ENCODE peak calls at places on chromosomes 11 and 22, in five cellular contexts. One of them, this sample, is unnamed.

GRCh38 chr11:134751161-134751560 is 339.1 kb upstream of the B3GAT1 start:
- DNase-seq in stimulated activated naive CD8-positive, alpha-beta T cell treated with anti-CD3 and anti-CD28 coated beads, Interleukin-15, Interleukin-2, amounts not matched to agents 100 U/mL and 50 U/mL, for 24 hours: no peak
- DNase-seq in stimulated activated CD4-positive, alpha-beta T cell treated with anti-CD3 and anti-CD28 coated beads, Interleukin-12 subunit alpha, Interleukin-12 subunit beta, amount 100 ng/mL, for 24 hours: no peak
- DNase-seq in H7: no peak
- DNase-seq in GM20000: no peak
- DNase-seq in this sample: no peak

GRCh38 chr11:17604201-17604912 is 57.3 kb downstream of the OTOG start:
- DNase-seq in stimulated activated naive CD8-positive, alpha-beta T cell treated with anti-CD3 and anti-CD28 coated beads, Interleukin-15, Interleukin-2, amounts not matched to agents 100 U/mL and 50 U/mL, for 24 hours: no peak
- DNase-seq in stimulated activated CD4-positive, alpha-beta T cell treated with anti-CD3 and anti-CD28 coated beads, Interleukin-12 subunit alpha, Interleukin-12 subunit beta, amount 100 ng/mL, for 24 hours: no peak
- DNase-seq in H7: peak
- DNase-seq in GM20000: no peak
- DNase-seq in this sample: no peak

GRCh38 chr11:47587733-47588326 is 1.4 kb downstream of the FAM180B start:
- DNase-seq in stimulated activated naive CD8-positive, alpha-beta T cell treated with anti-CD3 and anti-CD28 coated beads, Interleukin-15, Interleukin-2, amounts not matched to agents 100 U/mL and 50 U/mL, for 24 hours: no peak
- DNase-seq in stimulated activated CD4-positive, alpha-beta T cell treated with anti-CD3 and anti-CD28 coated beads, Interleukin-12 subunit alpha, Interleukin-12 subunit beta, amount 100 ng/mL, for 24 hours: no peak
- DNase-seq in H7: peak
- DNase-seq in GM20000: peak
- DNase-seq in this sample: no peak

GRCh38 chr11:62559204-62559603 is 12.6 kb upstream of the AHNAK start:
- DNase-seq in stimulated activated naive CD8-positive, alpha-beta T cell treated with anti-CD3 and anti-CD28 coated beads, Interleukin-15, Interleukin-2, amounts not matched to agents 100 U/mL and 50 U/mL, for 24 hours: no peak
- DNase-seq in stimulated activated CD4-positive, alpha-beta T cell treated with anti-CD3 and anti-CD28 coated beads, Interleukin-12 subunit alpha, Interleukin-12 subunit beta, amount 100 ng/mL, for 24 hours: no peak
- DNase-seq in H7: no peak
- DNase-seq in GM20000: no peak
- DNase-seq in this sample: no peak

GRCh38 chr11:129853508-129854228 is 38.0 kb downstream of the TMEM45B start:
- DNase-seq in stimulated activated naive CD8-positive, alpha-beta T cell treated with anti-CD3 and anti-CD28 coated beads, Interleukin-15, Interleukin-2, amounts not matched to agents 100 U/mL and 50 U/mL, for 24 hours: peak
- DNase-seq in stimulated activated CD4-positive, alpha-beta T cell treated with anti-CD3 and anti-CD28 coated beads, Interleukin-12 subunit alpha, Interleukin-12 subunit beta, amount 100 ng/mL, for 24 hours: no peak
- DNase-seq in H7: no peak
- DNase-seq in GM20000: no peak
- DNase-seq in this sample: peak

GRCh38 chr22:48717076-48717810 is 1110.4 kb downstream of the BRD1 start:
- DNase-seq in stimulated activated naive CD8-positive, alpha-beta T cell treated with anti-CD3 and anti-CD28 coated beads, Interleukin-15, Interleukin-2, amounts not matched to agents 100 U/mL and 50 U/mL, for 24 hours: no peak
- DNase-seq in stimulated activated CD4-positive, alpha-beta T cell treated with anti-CD3 and anti-CD28 coated beads, Interleukin-12 subunit alpha, Interleukin-12 subunit beta, amount 100 ng/mL, for 24 hours: no peak
- DNase-seq in H7: peak
- DNase-seq in GM20000: no peak
- DNase-seq in this sample: no peak

GRCh38 chr11:11480951-11481350 is 127.9 kb upstream of the CSNK2A3 start:
- DNase-seq in stimulated activated naive CD8-positive, alpha-beta T cell treated with anti-CD3 and anti-CD28 coated beads, Interleukin-15, Interleukin-2, amounts not matched to agents 100 U/mL and 50 U/mL, for 24 hours: no peak
- DNase-seq in stimulated activated CD4-positive, alpha-beta T cell treated with anti-CD3 and anti-CD28 coated beads, Interleukin-12 subunit alpha, Interleukin-12 subunit beta, amount 100 ng/mL, for 24 hours: no peak
- DNase-seq in H7: no peak
- DNase-seq in GM20000: no peak
- DNase-seq in this sample: no peak

GRCh38 chr11:115222218-115222862 is 281.9 kb downstream of the CADM1 start:
- DNase-seq in stimulated activated naive CD8-positive, alpha-beta T cell treated with anti-CD3 and anti-CD28 coated beads, Interleukin-15, Interleukin-2, amounts not matched to agents 100 U/mL and 50 U/mL, for 24 hours: no peak
- DNase-seq in stimulated activated CD4-positive, alpha-beta T cell treated with anti-CD3 and anti-CD28 coated beads, Interleukin-12 subunit alpha, Interleukin-12 subunit beta, amount 100 ng/mL, for 24 hours: no peak
- DNase-seq in H7: no peak
- DNase-seq in GM20000: peak
- DNase-seq in this sample: no peak

GRCh38 chr11:40274017-40274416 is 1185.4 kb downstream of the LRRC4C start:
- DNase-seq in stimulated activated naive CD8-positive, alpha-beta T cell treated with anti-CD3 and anti-CD28 coated beads, Interleukin-15, Interleukin-2, amounts not matched to agents 100 U/mL and 50 U/mL, for 24 hours: no peak
- DNase-seq in stimulated activated CD4-positive, alpha-beta T cell treated with anti-CD3 and anti-CD28 coated beads, Interleukin-12 subunit alpha, Interleukin-12 subunit beta, amount 100 ng/mL, for 24 hours: no peak
- DNase-seq in H7: no peak
- DNase-seq in GM20000: no peak
- DNase-seq in this sample: no peak

GRCh38 chr11:62599069-62599696 is 2.5 kb downstream of the MTA2 start:
- DNase-seq in stimulated activated naive CD8-positive, alpha-beta T cell treated with anti-CD3 and anti-CD28 coated beads, Interleukin-15, Interleukin-2, amounts not matched to agents 100 U/mL and 50 U/mL, for 24 hours: peak
- DNase-seq in stimulated activated CD4-positive, alpha-beta T cell treated with anti-CD3 and anti-CD28 coated beads, Interleukin-12 subunit alpha, Interleukin-12 subunit beta, amount 100 ng/mL, for 24 hours: peak
- DNase-seq in H7: peak
- DNase-seq in GM20000: peak
- DNase-seq in this sample: peak

GRCh38 chr11:8068605-8069221 is 12.3 kb upstream of the TUB start:
- DNase-seq in stimulated activated naive CD8-positive, alpha-beta T cell treated with anti-CD3 and anti-CD28 coated beads, Interleukin-15, Interleukin-2, amounts not matched to agents 100 U/mL and 50 U/mL, for 24 hours: no peak
- DNase-seq in stimulated activated CD4-positive, alpha-beta T cell treated with anti-CD3 and anti-CD28 coated beads, Interleukin-12 subunit alpha, Interleukin-12 subunit beta, amount 100 ng/mL, for 24 hours: no peak
- DNase-seq in H7: no peak
- DNase-seq in GM20000: no peak
- DNase-seq in this sample: peak

GRCh38 chr11:73387594-73388021 is 11.4 kb downstream of the RELT start:
- DNase-seq in stimulated activated naive CD8-positive, alpha-beta T cell treated with anti-CD3 and anti-CD28 coated beads, Interleukin-15, Interleukin-2, amounts not matched to agents 100 U/mL and 50 U/mL, for 24 hours: no peak
- DNase-seq in stimulated activated CD4-positive, alpha-beta T cell treated with anti-CD3 and anti-CD28 coated beads, Interleukin-12 subunit alpha, Interleukin-12 subunit beta, amount 100 ng/mL, for 24 hours: no peak
- DNase-seq in H7: peak
- DNase-seq in GM20000: no peak
- DNase-seq in this sample: no peak

GRCh38 chr22:22928666-22929380 is 41.2 kb downstream of the IGLL5 start:
- DNase-seq in stimulated activated naive CD8-positive, alpha-beta T cell treated with anti-CD3 and anti-CD28 coated beads, Interleukin-15, Interleukin-2, amounts not matched to agents 100 U/mL and 50 U/mL, for 24 hours: peak
- DNase-seq in stimulated activated CD4-positive, alpha-beta T cell treated with anti-CD3 and anti-CD28 coated beads, Interleukin-12 subunit alpha, Interleukin-12 subunit beta, amount 100 ng/mL, for 24 hours: no peak
- DNase-seq in H7: peak
- DNase-seq in GM20000: peak
- DNase-seq in this sample: no peak

GRCh38 chr11:92960886-92961285 is 8.6 kb upstream of the MTNR1B start:
- DNase-seq in stimulated activated naive CD8-positive, alpha-beta T cell treated with anti-CD3 and anti-CD28 coated beads, Interleukin-15, Interleukin-2, amounts not matched to agents 100 U/mL and 50 U/mL, for 24 hours: no peak
- DNase-seq in stimulated activated CD4-positive, alpha-beta T cell treated with anti-CD3 and anti-CD28 coated beads, Interleukin-12 subunit alpha, Interleukin-12 subunit beta, amount 100 ng/mL, for 24 hours: no peak
- DNase-seq in H7: no peak
- DNase-seq in GM20000: no peak
- DNase-seq in this sample: no peak

GRCh38 chr11:120058931-120059330 is 79.0 kb downstream of the TRIM29 start:
- DNase-seq in stimulated activated naive CD8-positive, alpha-beta T cell treated with anti-CD3 and anti-CD28 coated beads, Interleukin-15, Interleukin-2, amounts not matched to agents 100 U/mL and 50 U/mL, for 24 hours: no peak
- DNase-seq in stimulated activated CD4-positive, alpha-beta T cell treated with anti-CD3 and anti-CD28 coated beads, Interleukin-12 subunit alpha, Interleukin-12 subunit beta, amount 100 ng/mL, for 24 hours: no peak
- DNase-seq in H7: no peak
- DNase-seq in GM20000: no peak
- DNase-seq in this sample: no peak

GRCh38 chr11:110808291-110808690 is 96.1 kb upstream of the ARHGAP20 start:
- DNase-seq in stimulated activated naive CD8-positive, alpha-beta T cell treated with anti-CD3 and anti-CD28 coated beads, Interleukin-15, Interleukin-2, amounts not matched to agents 100 U/mL and 50 U/mL, for 24 hours: no peak
- DNase-seq in stimulated activated CD4-positive, alpha-beta T cell treated with anti-CD3 and anti-CD28 coated beads, Interleukin-12 subunit alpha, Interleukin-12 subunit beta, amount 100 ng/mL, for 24 hours: no peak
- DNase-seq in H7: no peak
- DNase-seq in GM20000: no peak
- DNase-seq in this sample: no peak

GRCh38 chr11:118117790-118118601 is 31.2 kb upstream of the SMIM35 start:
- DNase-seq in stimulated activated naive CD8-positive, alpha-beta T cell treated with anti-CD3 and anti-CD28 coated beads, Interleukin-15, Interleukin-2, amounts not matched to agents 100 U/mL and 50 U/mL, for 24 hours: peak
- DNase-seq in stimulated activated CD4-positive, alpha-beta T cell treated with anti-CD3 and anti-CD28 coated beads, Interleukin-12 subunit alpha, Interleukin-12 subunit beta, amount 100 ng/mL, for 24 hours: no peak
- DNase-seq in H7: no peak
- DNase-seq in GM20000: no peak
- DNase-seq in this sample: no peak

GRCh38 chr22:43847376-43848289 is 14.7 kb downstream of the SULT4A1 start:
- DNase-seq in stimulated activated naive CD8-positive, alpha-beta T cell treated with anti-CD3 and anti-CD28 coated beads, Interleukin-15, Interleukin-2, amounts not matched to agents 100 U/mL and 50 U/mL, for 24 hours: no peak
- DNase-seq in stimulated activated CD4-positive, alpha-beta T cell treated with anti-CD3 and anti-CD28 coated beads, Interleukin-12 subunit alpha, Interleukin-12 subunit beta, amount 100 ng/mL, for 24 hours: no peak
- DNase-seq in H7: no peak
- DNase-seq in GM20000: no peak
- DNase-seq in this sample: no peak

GRCh38 chr11:85800595-85801342 is 10.2 kb downstream of the SYTL2 start:
- DNase-seq in stimulated activated naive CD8-positive, alpha-beta T cell treated with anti-CD3 and anti-CD28 coated beads, Interleukin-15, Interleukin-2, amounts not matched to agents 100 U/mL and 50 U/mL, for 24 hours: no peak
- DNase-seq in stimulated activated CD4-positive, alpha-beta T cell treated with anti-CD3 and anti-CD28 coated beads, Interleukin-12 subunit alpha, Interleukin-12 subunit beta, amount 100 ng/mL, for 24 hours: no peak
- DNase-seq in H7: no peak
- DNase-seq in GM20000: no peak
- DNase-seq in this sample: no peak

GRCh38 chr11:62961017-62961416 is 23.8 kb downstream of the SLC22A6 start:
- DNase-seq in stimulated activated naive CD8-positive, alpha-beta T cell treated with anti-CD3 and anti-CD28 coated beads, Interleukin-15, Interleukin-2, amounts not matched to agents 100 U/mL and 50 U/mL, for 24 hours: no peak
- DNase-seq in stimulated activated CD4-positive, alpha-beta T cell treated with anti-CD3 and anti-CD28 coated beads, Interleukin-12 subunit alpha, Interleukin-12 subunit beta, amount 100 ng/mL, for 24 hours: no peak
- DNase-seq in H7: no peak
- DNase-seq in GM20000: no peak
- DNase-seq in this sample: no peak

GRCh38 chr11:130190371-130190881 is 30.8 kb downstream of the ST14 start:
- DNase-seq in stimulated activated naive CD8-positive, alpha-beta T cell treated with anti-CD3 and anti-CD28 coated beads, Interleukin-15, Interleukin-2, amounts not matched to agents 100 U/mL and 50 U/mL, for 24 hours: no peak
- DNase-seq in stimulated activated CD4-positive, alpha-beta T cell treated with anti-CD3 and anti-CD28 coated beads, Interleukin-12 subunit alpha, Interleukin-12 subunit beta, amount 100 ng/mL, for 24 hours: no peak
- DNase-seq in H7: no peak
- DNase-seq in GM20000: no peak
- DNase-seq in this sample: no peak

GRCh38 chr11:85682330-85683305 is 3.4 kb downstream of the CCDC89 start:
- DNase-seq in stimulated activated naive CD8-positive, alpha-beta T cell treated with anti-CD3 and anti-CD28 coated beads, Interleukin-15, Interleukin-2, amounts not matched to agents 100 U/mL and 50 U/mL, for 24 hours: peak
- DNase-seq in stimulated activated CD4-positive, alpha-beta T cell treated with anti-CD3 and anti-CD28 coated beads, Interleukin-12 subunit alpha, Interleukin-12 subunit beta, amount 100 ng/mL, for 24 hours: peak
- DNase-seq in H7: no peak
- DNase-seq in GM20000: peak
- DNase-seq in this sample: peak

GRCh38 chr11:104852811-104853210 is 45.4 kb downstream of the CASP12 start:
- DNase-seq in stimulated activated naive CD8-positive, alpha-beta T cell treated with anti-CD3 and anti-CD28 coated beads, Interleukin-15, Interleukin-2, amounts not matched to agents 100 U/mL and 50 U/mL, for 24 hours: no peak
- DNase-seq in stimulated activated CD4-positive, alpha-beta T cell treated with anti-CD3 and anti-CD28 coated beads, Interleukin-12 subunit alpha, Interleukin-12 subunit beta, amount 100 ng/mL, for 24 hours: no peak
- DNase-seq in H7: no peak
- DNase-seq in GM20000: no peak
- DNase-seq in this sample: no peak

GRCh38 chr11:68936358-68936636 is 32.6 kb downstream of the IGHMBP2 start:
- DNase-seq in stimulated activated naive CD8-positive, alpha-beta T cell treated with anti-CD3 and anti-CD28 coated beads, Interleukin-15, Interleukin-2, amounts not matched to agents 100 U/mL and 50 U/mL, for 24 hours: no peak
- DNase-seq in stimulated activated CD4-positive, alpha-beta T cell treated with anti-CD3 and anti-CD28 coated beads, Interleukin-12 subunit alpha, Interleukin-12 subunit beta, amount 100 ng/mL, for 24 hours: no peak
- DNase-seq in H7: peak
- DNase-seq in GM20000: no peak
- DNase-seq in this sample: no peak

GRCh38 chr11:1564535-1565172 is 7.4 kb downstream of the DUSP8 start:
- DNase-seq in stimulated activated naive CD8-positive, alpha-beta T cell treated with anti-CD3 and anti-CD28 coated beads, Interleukin-15, Interleukin-2, amounts not matched to agents 100 U/mL and 50 U/mL, for 24 hours: no peak
- DNase-seq in stimulated activated CD4-positive, alpha-beta T cell treated with anti-CD3 and anti-CD28 coated beads, Interleukin-12 subunit alpha, Interleukin-12 subunit beta, amount 100 ng/mL, for 24 hours: no peak
- DNase-seq in H7: peak
- DNase-seq in GM20000: no peak
- DNase-seq in this sample: peak

GRCh38 chr11:134338068-134338467 is 6.3 kb downstream of the GLB1L2 start:
- DNase-seq in stimulated activated naive CD8-positive, alpha-beta T cell treated with anti-CD3 and anti-CD28 coated beads, Interleukin-15, Interleukin-2, amounts not matched to agents 100 U/mL and 50 U/mL, for 24 hours: no peak
- DNase-seq in stimulated activated CD4-positive, alpha-beta T cell treated with anti-CD3 and anti-CD28 coated beads, Interleukin-12 subunit alpha, Interleukin-12 subunit beta, amount 100 ng/mL, for 24 hours: no peak
- DNase-seq in H7: no peak
- DNase-seq in GM20000: peak
- DNase-seq in this sample: no peak

GRCh38 chr11:1892116-1892515 is 421 bp upstream of the PRR33 start:
- DNase-seq in stimulated activated naive CD8-positive, alpha-beta T cell treated with anti-CD3 and anti-CD28 coated beads, Interleukin-15, Interleukin-2, amounts not matched to agents 100 U/mL and 50 U/mL, for 24 hours: no peak
- DNase-seq in stimulated activated CD4-positive, alpha-beta T cell treated with anti-CD3 and anti-CD28 coated beads, Interleukin-12 subunit alpha, Interleukin-12 subunit beta, amount 100 ng/mL, for 24 hours: no peak
- DNase-seq in H7: no peak
- DNase-seq in GM20000: no peak
- DNase-seq in this sample: no peak

GRCh38 chr22:24165673-24166072 is 15.6 kb upstream of the SUSD2 start:
- DNase-seq in stimulated activated naive CD8-positive, alpha-beta T cell treated with anti-CD3 and anti-CD28 coated beads, Interleukin-15, Interleukin-2, amounts not matched to agents 100 U/mL and 50 U/mL, for 24 hours: no peak
- DNase-seq in stimulated activated CD4-positive, alpha-beta T cell treated with anti-CD3 and anti-CD28 coated beads, Interleukin-12 subunit alpha, Interleukin-12 subunit beta, amount 100 ng/mL, for 24 hours: no peak
- DNase-seq in H7: no peak
- DNase-seq in GM20000: no peak
- DNase-seq in this sample: no peak

GRCh38 chr11:77633856-77634425 is 3.7 kb downstream of the CLNS1A start:
- DNase-seq in stimulated activated naive CD8-positive, alpha-beta T cell treated with anti-CD3 and anti-CD28 coated beads, Interleukin-15, Interleukin-2, amounts not matched to agents 100 U/mL and 50 U/mL, for 24 hours: no peak
- DNase-seq in stimulated activated CD4-positive, alpha-beta T cell treated with anti-CD3 and anti-CD28 coated beads, Interleukin-12 subunit alpha, Interleukin-12 subunit beta, amount 100 ng/mL, for 24 hours: no peak
- DNase-seq in H7: no peak
- DNase-seq in GM20000: no peak
- DNase-seq in this sample: no peak

GRCh38 chr22:30201970-30202369 is 44.6 kb downstream of the LIF start:
- DNase-seq in stimulated activated naive CD8-positive, alpha-beta T cell treated with anti-CD3 and anti-CD28 coated beads, Interleukin-15, Interleukin-2, amounts not matched to agents 100 U/mL and 50 U/mL, for 24 hours: no peak
- DNase-seq in stimulated activated CD4-positive, alpha-beta T cell treated with anti-CD3 and anti-CD28 coated beads, Interleukin-12 subunit alpha, Interleukin-12 subunit beta, amount 100 ng/mL, for 24 hours: no peak
- DNase-seq in H7: no peak
- DNase-seq in GM20000: no peak
- DNase-seq in this sample: no peak

GRCh38 chr11:2778630-2779498 is 79.1 kb upstream of the KCNQ1OT1 start:
- DNase-seq in stimulated activated naive CD8-positive, alpha-beta T cell treated with anti-CD3 and anti-CD28 coated beads, Interleukin-15, Interleukin-2, amounts not matched to agents 100 U/mL and 50 U/mL, for 24 hours: no peak
- DNase-seq in stimulated activated CD4-positive, alpha-beta T cell treated with anti-CD3 and anti-CD28 coated beads, Interleukin-12 subunit alpha, Interleukin-12 subunit beta, amount 100 ng/mL, for 24 hours: no peak
- DNase-seq in H7: peak
- DNase-seq in GM20000: peak
- DNase-seq in this sample: peak

GRCh38 chr22:28560005-28560742 is 119.5 kb downstream of the TTC28 start:
- DNase-seq in stimulated activated naive CD8-positive, alpha-beta T cell treated with anti-CD3 and anti-CD28 coated beads, Interleukin-15, Interleukin-2, amounts not matched to agents 100 U/mL and 50 U/mL, for 24 hours: no peak
- DNase-seq in stimulated activated CD4-positive, alpha-beta T cell treated with anti-CD3 and anti-CD28 coated beads, Interleukin-12 subunit alpha, Interleukin-12 subunit beta, amount 100 ng/mL, for 24 hours: no peak
- DNase-seq in H7: no peak
- DNase-seq in GM20000: no peak
- DNase-seq in this sample: no peak

GRCh38 chr11:109859325-109859724 is 233.9 kb upstream of the ZC3H12C start:
- DNase-seq in stimulated activated naive CD8-positive, alpha-beta T cell treated with anti-CD3 and anti-CD28 coated beads, Interleukin-15, Interleukin-2, amounts not matched to agents 100 U/mL and 50 U/mL, for 24 hours: no peak
- DNase-seq in stimulated activated CD4-positive, alpha-beta T cell treated with anti-CD3 and anti-CD28 coated beads, Interleukin-12 subunit alpha, Interleukin-12 subunit beta, amount 100 ng/mL, for 24 hours: no peak
- DNase-seq in H7: no peak
- DNase-seq in GM20000: no peak
- DNase-seq in this sample: no peak

GRCh38 chr22:26579331-26579886 is 10.5 kb downstream of the TPST2 start:
- DNase-seq in stimulated activated naive CD8-positive, alpha-beta T cell treated with anti-CD3 and anti-CD28 coated beads, Interleukin-15, Interleukin-2, amounts not matched to agents 100 U/mL and 50 U/mL, for 24 hours: peak
- DNase-seq in stimulated activated CD4-positive, alpha-beta T cell treated with anti-CD3 and anti-CD28 coated beads, Interleukin-12 subunit alpha, Interleukin-12 subunit beta, amount 100 ng/mL, for 24 hours: no peak
- DNase-seq in H7: no peak
- DNase-seq in GM20000: peak
- DNase-seq in this sample: no peak

GRCh38 chr11:45031912-45032519 is 81.3 kb upstream of the TP53I11 start:
- DNase-seq in stimulated activated naive CD8-positive, alpha-beta T cell treated with anti-CD3 and anti-CD28 coated beads, Interleukin-15, Interleukin-2, amounts not matched to agents 100 U/mL and 50 U/mL, for 24 hours: no peak
- DNase-seq in stimulated activated CD4-positive, alpha-beta T cell treated with anti-CD3 and anti-CD28 coated beads, Interleukin-12 subunit alpha, Interleukin-12 subunit beta, amount 100 ng/mL, for 24 hours: no peak
- DNase-seq in H7: no peak
- DNase-seq in GM20000: peak
- DNase-seq in this sample: no peak

GRCh38 chr11:1942541-1943260 is 4.4 kb upstream of the MRPL23 start:
- DNase-seq in stimulated activated naive CD8-positive, alpha-beta T cell treated with anti-CD3 and anti-CD28 coated beads, Interleukin-15, Interleukin-2, amounts not matched to agents 100 U/mL and 50 U/mL, for 24 hours: peak
- DNase-seq in stimulated activated CD4-positive, alpha-beta T cell treated with anti-CD3 and anti-CD28 coated beads, Interleukin-12 subunit alpha, Interleukin-12 subunit beta, amount 100 ng/mL, for 24 hours: no peak
- DNase-seq in H7: no peak
- DNase-seq in GM20000: no peak
- DNase-seq in this sample: no peak